ENCODE peak calls at places on chromosomes 13 and 19, in four cellular contexts. V is EH, G is choroid plexus epithelial cell, E is GM04504. Z is an unnamed sample.

GRCh38 chr19:18428837-18429674 is 8.9 kb downstream of the ISYNA1 start:
- DNase-seq in V (peak; percentile 88), E (peak; percentile 76), G (peak; percentile 96), Z (peak; percentile 82)

GRCh38 chr13:110907951-110908898 is 6.6 kb downstream of the ANKRD10 start:
- DNase-seq in E (no peak), G (peak; percentile 23), V (peak; percentile 19), Z (peak; percentile 88)

GRCh38 chr19:4369109-4369887 is 25.9 kb downstream of the MPND start:
- DNase-seq in V (no peak), E (no peak), G (no peak), Z (peak; percentile 56)

GRCh38 chr19:10603084-10603872 is 16.2 kb upstream of the AP1M2 start:
- DNase-seq in V (peak; percentile 62), E (no peak), G (peak; percentile 18), Z (no peak)

GRCh38 chr13:28117689-28118377 is 17.5 kb upstream of the FLT3 start:
- DNase-seq in E (no peak), G (peak; percentile 55), V (peak; percentile 47), Z (no peak)

GRCh38 chr13:112102243-112102642 is 35.3 kb downstream of the SOX1 start:
- DNase-seq in V (no peak), E (no peak), G (no peak), Z (no peak)

GRCh38 chr13:51803018-51803417 is 945 bp downstream of the DHRS12 start:
- DNase-seq in G (no peak), V (no peak), E (no peak), Z (no peak)

GRCh38 chr19:40716031-40716654 is 543 bp downstream of the COQ8B start:
- DNase-seq in G (peak; percentile 87), E (no peak), V (no peak), Z (no peak)

GRCh38 chr19:41590945-41591344 is 15.0 kb downstream of the CEACAM21 start:
- DNase-seq in G (no peak), E (no peak), V (no peak), Z (no peak)

GRCh38 chr19:15396436-15396835 is 16.8 kb upstream of the AKAP8 start:
- DNase-seq in V (no peak), E (no peak), G (no peak), Z (no peak)

GRCh38 chr13:34523401-34523800 is 418.7 kb upstream of the NBEA start:
- DNase-seq in E (no peak), V (peak; percentile 25), G (no peak), Z (no peak)

GRCh38 chr13:74450525-74450845 is 316.3 kb upstream of the KLF12 start:
- DNase-seq in G (no peak), V (no peak), E (no peak), Z (no peak)

GRCh38 chr19:49151339-49152217 is 3.6 kb downstream of the HRC start:
- DNase-seq in V (peak; percentile 33), G (peak; percentile 58), E (no peak), Z (peak; percentile 30)

GRCh38 chr19:2494447-2495129 is 18.7 kb downstream of the GADD45B start:
- DNase-seq in G (peak; percentile 85), E (peak; percentile 64), V (peak; percentile 86), Z (peak; percentile 82)

GRCh38 chr13:24675806-24676570 is 4.2 kb upstream of the ATP12A start:
- DNase-seq in G (no peak), E (no peak), V (no peak), Z (no peak)

GRCh38 chr19:32896516-32897214 is 27.1 kb upstream of the SLC7A9 start:
- DNase-seq in G (peak; percentile 47), V (peak; percentile 71), E (no peak), Z (peak; percentile 21)

GRCh38 chr13:42001580-42001979 is 40.7 kb upstream of the VWA8 start:
- DNase-seq in G (peak; percentile 81), E (peak; percentile 48), V (peak; percentile 83), Z (peak; percentile 96)

GRCh38 chr13:24459234-24459633 is 53.3 kb downstream of the PARP4 start:
- DNase-seq in E (peak; percentile 35), G (peak; percentile 91), V (peak; percentile 73), Z (peak; percentile 93)

GRCh38 chr13:50236898-50237318 is 221.7 kb downstream of the KCNRG start:
- DNase-seq in V (no peak), G (peak; percentile 64), E (no peak), Z (no peak)

GRCh38 chr19:19033176-19033425 is 216 bp downstream of the SUGP2 start:
- DNase-seq in G (no peak), V (no peak), E (no peak), Z (no peak)

GRCh38 chr19:40423227-40423566 is 2.6 kb downstream of the SERTAD1 start:
- DNase-seq in V (no peak), E (no peak), G (no peak), Z (no peak)

GRCh38 chr13:112711528-112712265 is 21.9 kb downstream of the ATP11A start:
- DNase-seq in V (peak; percentile 99), G (peak; percentile 87), E (peak; percentile 95), Z (peak; percentile 97)

GRCh38 chr13:67137044-67137735 is 92.9 kb downstream of the PCDH9 start:
- DNase-seq in E (no peak), G (peak; percentile 71), V (no peak), Z (peak; percentile 49)

Z was measured in fibroblast of lung.